ENCODE peak calls at places on chromosomes 16 and 17, in ten cellular contexts. One of them, this sample, is unnamed.

GRCh38 chr17:80362428-80363119 is 52.4 kb upstream of the ENDOV start:
- DNase-seq in HAP-1: no peak
- DNase-seq in NCI-H69: no peak
- DNase-seq in substantia nigra: no peak
- DNase-seq in stimulated activated naive CD4-positive, alpha-beta T cell treated with Interleukin-2 at 50 U/mL for 16 hours: no peak
- DNase-seq in RCC 7860: peak; percentile 21
- DNase-seq in NCI-H1092: no peak
- DNase-seq in left cardiac atrium: no peak
- DNase-seq in iPS-NIHi11: no peak
- DNase-seq in NCI-H1930: no peak
- DNase-seq in this sample: no peak

GRCh38 chr17:48121921-48122650 is 14.5 kb downstream of the SNX11 start:
- DNase-seq in HAP-1: no peak
- DNase-seq in NCI-H69: no peak
- DNase-seq in substantia nigra: peak; percentile 41
- DNase-seq in stimulated activated naive CD4-positive, alpha-beta T cell treated with Interleukin-2 at 50 U/mL for 16 hours: no peak
- DNase-seq in RCC 7860: no peak
- DNase-seq in NCI-H1092: no peak
- DNase-seq in left cardiac atrium: no peak
- DNase-seq in iPS-NIHi11: no peak
- DNase-seq in NCI-H1930: no peak
- DNase-seq in this sample: no peak

GRCh38 chr17:7997186-7997585 is 5.2 kb upstream of the GUCY2D start:
- DNase-seq in HAP-1: peak; percentile 74
- DNase-seq in NCI-H69: peak; percentile 31
- DNase-seq in substantia nigra: no peak
- DNase-seq in stimulated activated naive CD4-positive, alpha-beta T cell treated with Interleukin-2 at 50 U/mL for 16 hours: no peak
- DNase-seq in RCC 7860: peak; percentile 12
- DNase-seq in NCI-H1092: no peak
- DNase-seq in left cardiac atrium: no peak
- DNase-seq in iPS-NIHi11: peak; percentile 55
- DNase-seq in NCI-H1930: no peak
- DNase-seq in this sample: peak; percentile 57

GRCh38 chr17:60036796-60037677 is 41.7 kb downstream of the HEATR6 start:
- DNase-seq in HAP-1: peak; percentile 85
- DNase-seq in NCI-H69: peak; percentile 89
- DNase-seq in substantia nigra: peak; percentile 50
- DNase-seq in stimulated activated naive CD4-positive, alpha-beta T cell treated with Interleukin-2 at 50 U/mL for 16 hours: peak; percentile 61
- DNase-seq in RCC 7860: peak; percentile 57
- DNase-seq in NCI-H1092: peak; percentile 36
- DNase-seq in left cardiac atrium: peak; percentile 69
- DNase-seq in iPS-NIHi11: peak; percentile 84
- DNase-seq in NCI-H1930: peak; percentile 73
- DNase-seq in this sample: peak; percentile 88

GRCh38 chr16:9060225-9060624 is 31.2 kb upstream of the HAPSTR1 start:
- DNase-seq in HAP-1: no peak
- DNase-seq in NCI-H69: no peak
- DNase-seq in substantia nigra: no peak
- DNase-seq in stimulated activated naive CD4-positive, alpha-beta T cell treated with Interleukin-2 at 50 U/mL for 16 hours: no peak
- DNase-seq in RCC 7860: no peak
- DNase-seq in NCI-H1092: no peak
- DNase-seq in left cardiac atrium: no peak
- DNase-seq in iPS-NIHi11: no peak
- DNase-seq in NCI-H1930: no peak
- DNase-seq in this sample: no peak

GRCh38 chr16:75053791-75054555 is 55.1 kb downstream of the ZNRF1 start:
- DNase-seq in HAP-1: peak; percentile 43
- DNase-seq in NCI-H69: peak; percentile 87
- DNase-seq in substantia nigra: peak; percentile 50
- DNase-seq in stimulated activated naive CD4-positive, alpha-beta T cell treated with Interleukin-2 at 50 U/mL for 16 hours: no peak
- DNase-seq in RCC 7860: no peak
- DNase-seq in NCI-H1092: peak; percentile 62
- DNase-seq in left cardiac atrium: peak; percentile 78
- DNase-seq in iPS-NIHi11: no peak
- DNase-seq in NCI-H1930: peak; percentile 20
- DNase-seq in this sample: peak; percentile 6

GRCh38 chr17:2008332-2009126 is 16.6 kb downstream of the RTN4RL1 start:
- DNase-seq in HAP-1: no peak
- DNase-seq in NCI-H69: no peak
- DNase-seq in substantia nigra: no peak
- DNase-seq in stimulated activated naive CD4-positive, alpha-beta T cell treated with Interleukin-2 at 50 U/mL for 16 hours: no peak
- DNase-seq in RCC 7860: no peak
- DNase-seq in NCI-H1092: no peak
- DNase-seq in left cardiac atrium: no peak
- DNase-seq in iPS-NIHi11: no peak
- DNase-seq in NCI-H1930: no peak
- DNase-seq in this sample: no peak

GRCh38 chr16:84175351-84176081 is 11.3 kb downstream of the TAF1C start:
- DNase-seq in HAP-1: no peak
- DNase-seq in NCI-H69: no peak
- DNase-seq in substantia nigra: no peak
- DNase-seq in stimulated activated naive CD4-positive, alpha-beta T cell treated with Interleukin-2 at 50 U/mL for 16 hours: peak; percentile 11
- DNase-seq in RCC 7860: peak; percentile 6
- DNase-seq in NCI-H1092: peak; percentile 27
- DNase-seq in left cardiac atrium: peak; percentile 69
- DNase-seq in iPS-NIHi11: peak; percentile 76
- DNase-seq in NCI-H1930: peak; percentile 12
- DNase-seq in this sample: no peak

This sample was measured in adipocyte.